ENCODE peak calls at places on chromosome 15, in seven cellular contexts. E is H9, L is mesendoderm, Z is IMR-90, Q is trophoblast cell, D is mesenchymal stem cell, U is H1. O is an unnamed sample.

GRCh38 chr15:57025264-57025939 is 107.0 kb downstream of the TCF12 start:
- DNase-seq in E (no peak), L (no peak), Z (peak; percentile 78), Q (peak; percentile 57), D (peak; percentile 79), U (no peak), O (no peak)

GRCh38 chr15:29859293-29859692 is 37.0 kb upstream of the TJP1 start:
- DNase-seq in E (no peak), L (no peak), Z (no peak), Q (no peak), D (no peak), U (no peak), O (no peak)

GRCh38 chr15:46277994-46278885 is 643.4 kb downstream of the SQOR start:
- DNase-seq in E (no peak), L (no peak), Z (no peak), Q (no peak), D (no peak), U (no peak), O (no peak)

GRCh38 chr15:85336870-85337269 is 43.5 kb upstream of the AKAP13 start:
- DNase-seq in E (no peak), L (no peak), Z (no peak), Q (no peak), D (no peak), U (no peak), O (no peak)

GRCh38 chr15:73959012-73959581 is 32.8 kb downstream of the LOXL1 start:
- DNase-seq in E (no peak), L (no peak), Z (no peak), Q (no peak), D (no peak), U (no peak), O (no peak)

GRCh38 chr15:53115563-53115962 is 325.4 kb upstream of the ONECUT1 start:
- DNase-seq in E (no peak), L (no peak), Z (no peak), Q (no peak), D (no peak), U (no peak), O (no peak)

GRCh38 chr15:68820205-68820588 is 498 bp downstream of the ANP32A start:
- DNase-seq in E (no peak), L (peak; percentile 55), Z (no peak), Q (peak; percentile 50), D (peak; percentile 66), U (no peak), O (no peak)

GRCh38 chr15:66291816-66292215 is 1.6 kb upstream of the DIS3L start:
- DNase-seq in E (no peak), L (peak; percentile 27), Z (peak; percentile 51), Q (no peak), D (no peak), U (no peak), O (no peak)

GRCh38 chr15:94894056-94894455 is 662.7 kb downstream of the MCTP2 start:
- DNase-seq in E (no peak), L (peak; percentile 7), Z (no peak), Q (no peak), D (no peak), U (no peak), O (no peak)

GRCh38 chr15:40957581-40958051 is 4.3 kb downstream of the CHAC1 start:
- DNase-seq in E (no peak), L (no peak), Z (no peak), Q (no peak), D (no peak), U (no peak), O (no peak)

GRCh38 chr15:49875392-49875791 is 243.6 kb downstream of the ATP8B4 start:
- DNase-seq in E (no peak), L (peak; percentile 44), Z (no peak), Q (peak; percentile 64), D (no peak), U (no peak), O (no peak)

GRCh38 chr15:78084359-78084750 is 6.8 kb upstream of the TBC1D2B start:
- DNase-seq in E (no peak), L (no peak), Z (no peak), Q (no peak), D (no peak), U (no peak), O (no peak)

GRCh38 chr15:98121957-98122356 is 161.5 kb downstream of the ARRDC4 start:
- DNase-seq in E (no peak), L (peak; percentile 50), Z (no peak), Q (no peak), D (peak; percentile 30), U (no peak), O (no peak)

GRCh38 chr15:34725565-34725964 is 29.2 kb downstream of the GJD2 start:
- DNase-seq in E (no peak), L (no peak), Z (peak; percentile 23), Q (peak; percentile 55), D (no peak), U (no peak), O (no peak)

GRCh38 chr15:38220874-38221273 is 31.8 kb upstream of the SPRED1 start:
- DNase-seq in E (no peak), L (no peak), Z (no peak), Q (no peak), D (no peak), U (no peak), O (no peak)

GRCh38 chr15:93382196-93382820 is 293.3 kb upstream of the RGMA start:
- DNase-seq in E (no peak), L (no peak), Z (no peak), Q (no peak), D (no peak), U (no peak), O (no peak)

GRCh38 chr15:53203454-53203853 is 413.3 kb upstream of the ONECUT1 start:
- DNase-seq in E (no peak), L (no peak), Z (no peak), Q (no peak), D (no peak), U (no peak), O (no peak)

GRCh38 chr15:45762726-45763125 is 127.9 kb downstream of the SQOR start:
- DNase-seq in E (no peak), L (no peak), Z (no peak), Q (no peak), D (no peak), U (no peak), O (no peak)

GRCh38 chr15:56835598-56836275 is 82.7 kb upstream of the TCF12 start:
- DNase-seq in E (no peak), L (no peak), Z (peak; percentile 23), Q (no peak), D (no peak), U (no peak), O (no peak)

GRCh38 chr15:22904736-22905135 is 66.3 kb downstream of the NIPA2 start:
- DNase-seq in E (no peak), L (no peak), Z (no peak), Q (no peak), D (no peak), U (no peak), O (no peak)

GRCh38 chr15:57196865-57197264 is 179.4 kb upstream of the CGNL1 start:
- DNase-seq in E (no peak), L (no peak), Z (peak; percentile 33), Q (no peak), D (no peak), U (no peak), O (no peak)

GRCh38 chr15:67105065-67105951 is 39.9 kb downstream of the SMAD3 start:
- DNase-seq in E (no peak), L (peak; percentile 80), Z (peak; percentile 99), Q (peak; percentile 95), D (peak; percentile 97), U (no peak), O (no peak)

GRCh38 chr15:29871401-29871800 is 49.1 kb upstream of the TJP1 start:
- DNase-seq in E (no peak), L (no peak), Z (no peak), Q (no peak), D (no peak), U (no peak), O (no peak)

DNA sequence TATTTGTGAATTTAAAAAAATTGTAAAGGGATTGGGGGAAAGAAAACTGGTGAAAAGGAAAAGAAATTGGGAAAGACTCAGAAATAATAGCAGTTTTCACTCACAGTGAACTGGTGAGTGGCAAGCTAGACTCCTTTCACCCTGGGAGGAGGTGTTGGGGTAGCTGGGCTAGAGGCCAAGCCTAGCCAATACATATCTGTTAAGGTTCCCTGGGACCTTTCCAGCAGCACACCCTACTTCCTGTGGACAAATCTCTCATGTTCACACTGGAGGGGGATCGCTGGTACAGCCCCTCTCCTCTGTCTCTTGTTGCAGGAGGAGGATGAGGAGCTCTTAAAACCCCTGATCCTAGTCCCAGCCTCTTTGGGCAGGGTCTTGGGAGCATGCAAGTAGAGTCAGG is 3.7 kb upstream of the RPP25 start:
- DNase-seq in E (no peak), L (no peak), Z (no peak), Q (no peak), D (no peak), U (no peak), O (no peak)
- H3K4me1 ChIP-seq in E (no peaks in the 10 kb centered on the region), L (peaks cover 7% of the 10 kb centered on the region), Z (peaks cover 3% of the 10 kb centered on the region), Q (peaks cover 14% of the 10 kb centered on the region), D (peaks cover 32% of the 10 kb centered on the region), U (no peaks in the 10 kb centered on the region), O (peaks cover 13% of the 10 kb centered on the region)

GRCh38 chr15:63185206-63185605 is 4.2 kb upstream of the RAB8B start:
- DNase-seq in E (no peak), L (no peak), Z (no peak), Q (no peak), D (no peak), U (no peak), O (no peak)

GRCh38 chr15:63187589-63188226 is 1.7 kb upstream of the RAB8B start:
- DNase-seq in E (no peak), L (no peak), Z (no peak), Q (peak; percentile 94), D (no peak), U (no peak), O (no peak)

GRCh38 chr15:63188247-63188936 is 1.0 kb upstream of the RAB8B start:
- DNase-seq in E (no peak), L (no peak), Z (no peak), Q (no peak), D (no peak), U (no peak), O (no peak)

GRCh38 chr15:63188937-63189871 is at the start of gene RAB8B:
- DNase-seq in E (peak; percentile 98), L (peak; percentile 98), Z (peak; percentile 94), Q (peak; percentile 99), D (peak; percentile 95), U (peak; percentile 98), O (peak; percentile 98)

GRCh38 chr15:63186065-63186464 is 3.3 kb upstream of the RAB8B start:
- DNase-seq in E (no peak), L (no peak), Z (peak; percentile 84), Q (peak; percentile 92), D (peak; percentile 79), U (no peak), O (no peak)
- H2BK5ac ChIP-seq in E (no peak overlapping the region), L (no peak overlapping the region), Z (peak overlapping the region; percentile 89), Q (no peak overlapping the region), D (no peak overlapping the region), U (no peak overlapping the region), O (no peak overlapping the region)

DNA sequence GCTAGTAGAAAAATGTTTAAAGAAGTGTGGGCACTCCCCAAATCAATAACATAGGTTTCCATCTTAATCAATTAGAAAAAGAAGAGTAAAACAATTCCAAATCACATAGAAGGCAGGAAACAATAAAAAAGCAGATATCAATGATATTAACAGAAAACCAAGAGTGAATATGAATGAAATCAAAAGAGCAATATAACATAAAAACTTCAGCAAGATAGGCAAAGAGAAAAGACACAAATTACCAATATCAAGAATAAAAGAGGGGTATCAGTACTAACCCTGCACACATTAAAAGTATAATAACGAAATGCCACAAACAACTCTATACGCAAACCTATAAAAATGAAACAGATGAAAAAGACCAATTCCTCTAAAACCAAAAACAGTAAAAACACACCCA is 19.6 kb downstream of the DMXL2 start:
- DNase-seq in E (no peak), L (no peak), Z (no peak), Q (no peak), D (no peak), U (no peak), O (no peak)
- H3K4ac ChIP-seq in E (no peak overlapping the region), L (no peak overlapping the region), Z (no peak overlapping the region), Q (no peak overlapping the region), D (no peak overlapping the region), U (no peak overlapping the region), O (no peak overlapping the region)

GRCh38 chr15:72760590-72761260 is 22.8 kb downstream of the ADPGK start:
- DNase-seq in E (no peak), L (no peak), Z (no peak), Q (no peak), D (no peak), U (no peak), O (no peak)
- H3K4me1 ChIP-seq in E (no peaks in the 10 kb centered on the region), L (no peaks in the 10 kb centered on the region), Z (peaks cover 15% of the 10 kb centered on the region), Q (peaks cover 3% of the 10 kb centered on the region), D (peaks cover 2% of the 10 kb centered on the region), U (no peaks in the 10 kb centered on the region), O (no peaks in the 10 kb centered on the region)

O was measured in neuronal stem cell.